ENCODE peak calls at places on chromosome 12, in four cellular contexts. O, Z, X and N are unnamed samples.

GRCh38 chr12:6233121-6233971 is 33.1 kb downstream of the CD9 start:
- DNase-seq in O (no peak), Z (no peak), X (no peak), N (no peak)

GRCh38 chr12:88634008-88634407 is 53.7 kb upstream of the KITLG start:
- DNase-seq in O (no peak), Z (no peak), X (no peak), N (no peak)

GRCh38 chr12:122403831-122404230 is 18.6 kb downstream of the CLIP1 start:
- DNase-seq in O (no peak), Z (no peak), X (no peak), N (no peak)

GRCh38 chr12:79858518-79858917 is 76.4 kb downstream of the PPP1R12A start:
- DNase-seq in O (no peak), Z (no peak), X (no peak), N (no peak)

GRCh38 chr12:127654383-127654985 is 612.5 kb upstream of the TMEM132C start:
- DNase-seq in O (no peak), Z (no peak), X (no peak), N (no peak)

GRCh38 chr12:63419119-63419518 is 249.2 kb downstream of the DPY19L2 start:
- DNase-seq in O (no peak), Z (no peak), X (no peak), N (no peak)

GRCh38 chr12:11577658-11578260 is 71.7 kb upstream of the ETV6 start:
- DNase-seq in O (no peak), Z (no peak), X (no peak), N (no peak)

GRCh38 chr12:107130830-107131760 is 37.7 kb upstream of the CRY1 start:
- DNase-seq in O (no peak), Z (peak), X (no peak), N (no peak)

DNA sequence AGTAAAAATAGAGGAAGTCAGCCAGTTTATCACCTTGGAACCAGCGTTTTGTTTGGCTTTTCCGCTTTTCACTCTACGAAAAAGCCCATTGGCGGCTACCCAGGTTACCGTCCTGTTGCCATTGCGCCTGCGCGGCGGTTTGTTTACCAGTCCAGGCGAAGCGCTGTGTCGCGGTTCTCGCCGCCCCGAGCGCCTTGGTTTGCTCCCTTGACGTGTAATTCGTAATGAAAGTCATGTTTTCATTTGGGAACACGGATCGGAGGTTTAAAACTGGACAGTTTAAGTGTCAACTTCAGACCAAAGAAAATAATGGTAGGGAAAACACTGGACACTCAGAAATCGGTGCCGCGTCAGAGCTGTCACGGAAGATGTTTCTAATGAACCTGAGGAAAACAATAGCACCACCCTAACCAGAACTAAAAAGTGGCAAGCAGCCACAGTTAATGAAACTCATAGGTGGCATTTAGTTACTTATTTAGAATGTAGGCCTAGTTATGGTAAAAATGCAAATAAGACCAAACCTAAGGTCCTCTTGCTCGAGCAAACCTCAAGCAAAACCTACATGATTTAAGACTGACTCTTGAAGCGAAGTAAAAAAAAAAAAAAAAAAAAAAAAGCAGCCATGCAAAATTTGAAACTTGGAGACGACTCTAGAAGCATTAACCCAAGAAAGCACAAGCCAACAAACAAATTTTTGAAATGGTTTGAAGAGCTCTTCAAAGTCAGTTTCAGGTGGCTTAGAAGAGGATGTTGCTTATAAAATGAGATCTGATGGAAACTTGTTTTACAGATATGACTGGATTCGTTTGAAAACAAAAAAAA is 790 bp upstream of the GPR19 start:
- DNase-seq in O (peak), Z (peak), X (peak), N (peak)
- TF ChIP-seq POLR2AphosphoS5 in O (peak), Z (peak), X (no peak), N (peak)

GRCh38 chr12:57011438-57012424 is 4.6 kb downstream of the TAC3 start:
- DNase-seq in O (no peak), Z (no peak), X (no peak), N (no peak)
- TF ChIP-seq TAF1 in O (no peak), Z (no peak), X (no peak), N (no peak)

GRCh38 chr12:46212108-46212982 is 56.5 kb downstream of the SLC38A1 start:
- DNase-seq in O (no peak), Z (no peak), X (no peak), N (no peak)

GRCh38 chr12:46218509-46219095 is 50.2 kb downstream of the SLC38A1 start:
- DNase-seq in O (no peak), Z (no peak), X (no peak), N (no peak)

GRCh38 chr12:46217686-46218508 is 50.9 kb downstream of the SLC38A1 start:
- DNase-seq in O (peak), Z (no peak), X (peak), N (no peak)

GRCh38 chr12:46210835-46211439 is 57.9 kb downstream of the SLC38A1 start:
- DNase-seq in O (no peak), Z (no peak), X (no peak), N (no peak)

GRCh38 chr12:46214668-46215429 is 54.0 kb downstream of the SLC38A1 start:
- DNase-seq in O (peak), Z (no peak), X (no peak), N (no peak)
- TF ChIP-seq POLR2AphosphoS5 in O (peak), Z (no peak), X (peak), N (peak)

GRCh38 chr12:2689879-2690278 is 104.9 kb upstream of the FKBP4 start:
- DNase-seq in O (no peak), Z (no peak), X (no peak), N (no peak)
- TF ChIP-seq TAF1 in O (no peak), Z (no peak), X (no peak), N (no peak)

GRCh38 chr12:94042321-94042720 is 106.1 kb upstream of the PLXNC1 start:
- DNase-seq in O (no peak), Z (no peak), X (no peak), N (no peak)

GRCh38 chr12:94041833-94042232 is 106.5 kb upstream of the PLXNC1 start:
- DNase-seq in O (no peak), Z (no peak), X (no peak), N (no peak)

GRCh38 chr12:94049718-94050117 is 98.7 kb upstream of the PLXNC1 start:
- DNase-seq in O (no peak), Z (peak), X (no peak), N (no peak)

GRCh38 chr12:94047781-94048567 is 100.4 kb upstream of the PLXNC1 start:
- DNase-seq in O (peak), Z (no peak), X (no peak), N (no peak)

GRCh38 chr12:94046626-94047410 is 101.6 kb upstream of the PLXNC1 start:
- DNase-seq in O (no peak), Z (no peak), X (no peak), N (no peak)
- TF ChIP-seq POLR2AphosphoS5 in O (no peak), Z (no peak), X (no peak), N (no peak)

DNA sequence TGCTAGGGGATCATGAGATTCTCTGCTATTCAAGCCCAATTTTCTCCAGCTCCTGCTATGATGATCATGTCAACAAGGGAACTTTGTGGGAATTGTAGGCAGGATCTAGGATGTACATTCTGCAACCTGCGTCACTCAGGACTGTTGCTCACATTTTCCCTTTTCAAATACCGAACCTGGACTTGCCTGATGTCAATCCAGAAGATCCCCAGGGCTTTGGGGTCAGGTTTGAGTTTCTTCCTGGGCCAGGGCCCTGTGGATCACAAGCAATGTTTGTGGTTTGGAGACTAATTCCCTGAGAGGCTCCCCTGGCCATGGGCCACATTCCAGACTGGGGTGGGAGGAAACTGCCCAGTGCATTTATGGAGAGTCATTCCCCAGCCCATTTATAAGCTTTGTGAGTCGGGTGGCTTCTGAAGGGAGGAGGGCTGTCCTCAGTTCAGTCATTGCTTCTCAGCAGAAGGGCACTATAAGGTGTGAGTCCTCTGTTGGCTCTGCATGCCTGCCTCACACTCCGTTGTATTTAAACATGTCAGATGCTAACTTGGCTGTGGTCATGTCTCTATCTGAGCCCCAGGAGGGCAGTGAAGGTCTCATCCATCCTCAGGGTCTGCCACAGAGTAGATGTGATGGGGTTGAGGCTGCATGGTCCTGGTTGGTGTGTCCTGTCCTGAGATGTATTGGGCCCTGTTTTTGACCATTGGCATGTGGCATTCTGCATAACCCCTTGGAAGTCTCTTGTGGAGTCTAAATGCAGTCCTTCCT is 6.5 kb downstream of the KRT86 start:
- DNase-seq in O (no peak), Z (no peak), X (no peak), N (no peak)
- TF ChIP-seq TAF1 in O (no peak), Z (no peak), X (no peak), N (no peak)